ENCODE peak calls at places on chromosomes 3 and 15, in eight cellular contexts. One of them, this sample, is unnamed.

GRCh38 chr15:77251662-77252061 is 168.2 kb downstream of the PEAK1 start:
- DNase-seq in cardiac fibroblast: peak
- DNase-seq in fibroblast of mammary gland: peak
- DNase-seq in HCT116: no peak
- DNase-seq in A549: no peak
- DNase-seq in psoas muscle: no peak
- DNase-seq in GM20000: no peak
- DNase-seq in lower leg skin: no peak
- DNase-seq in this sample: peak

GRCh38 chr15:38991126-38991525 is 426.5 kb upstream of the RASGRP1 start:
- DNase-seq in cardiac fibroblast: peak
- DNase-seq in fibroblast of mammary gland: peak
- DNase-seq in HCT116: peak
- DNase-seq in A549: no peak
- DNase-seq in psoas muscle: no peak
- DNase-seq in GM20000: no peak
- DNase-seq in lower leg skin: no peak
- DNase-seq in this sample: no peak

GRCh38 chr3:87333393-87333892 is 57.1 kb upstream of the POU1F1 start:
- DNase-seq in cardiac fibroblast: peak
- DNase-seq in fibroblast of mammary gland: peak
- DNase-seq in HCT116: peak
- DNase-seq in A549: peak
- DNase-seq in psoas muscle: no peak
- DNase-seq in GM20000: no peak
- DNase-seq in lower leg skin: no peak
- DNase-seq in this sample: no peak

GRCh38 chr3:153138267-153139210 is 23.5 kb upstream of the RAP2B start:
- DNase-seq in cardiac fibroblast: peak
- DNase-seq in fibroblast of mammary gland: peak
- DNase-seq in HCT116: peak
- DNase-seq in A549: peak
- DNase-seq in psoas muscle: peak
- DNase-seq in GM20000: peak
- DNase-seq in lower leg skin: peak
- DNase-seq in this sample: no peak

GRCh38 chr15:36605626-36606263 is 26.3 kb downstream of the CDIN1 start:
- DNase-seq in cardiac fibroblast: peak
- DNase-seq in fibroblast of mammary gland: no peak
- DNase-seq in HCT116: no peak
- DNase-seq in A549: no peak
- DNase-seq in psoas muscle: no peak
- DNase-seq in GM20000: no peak
- DNase-seq in lower leg skin: no peak
- DNase-seq in this sample: no peak

GRCh38 chr3:195717416-195717815 is 3.4 kb upstream of the MUC20 start:
- DNase-seq in cardiac fibroblast: no peak
- DNase-seq in fibroblast of mammary gland: no peak
- DNase-seq in HCT116: no peak
- DNase-seq in A549: no peak
- DNase-seq in psoas muscle: no peak
- DNase-seq in GM20000: no peak
- DNase-seq in lower leg skin: no peak
- DNase-seq in this sample: no peak

GRCh38 chr3:196181127-196181546 is 30.1 kb downstream of the ZDHHC19 start:
- DNase-seq in cardiac fibroblast: no peak
- DNase-seq in fibroblast of mammary gland: no peak
- DNase-seq in HCT116: no peak
- DNase-seq in A549: no peak
- DNase-seq in psoas muscle: peak
- DNase-seq in GM20000: no peak
- DNase-seq in lower leg skin: no peak
- DNase-seq in this sample: no peak

GRCh38 chr3:142281474-142281873 is 56.1 kb upstream of the GK5 start:
- DNase-seq in cardiac fibroblast: no peak
- DNase-seq in fibroblast of mammary gland: peak
- DNase-seq in HCT116: no peak
- DNase-seq in A549: no peak
- DNase-seq in psoas muscle: no peak
- DNase-seq in GM20000: no peak
- DNase-seq in lower leg skin: no peak
- DNase-seq in this sample: no peak

DNA sequence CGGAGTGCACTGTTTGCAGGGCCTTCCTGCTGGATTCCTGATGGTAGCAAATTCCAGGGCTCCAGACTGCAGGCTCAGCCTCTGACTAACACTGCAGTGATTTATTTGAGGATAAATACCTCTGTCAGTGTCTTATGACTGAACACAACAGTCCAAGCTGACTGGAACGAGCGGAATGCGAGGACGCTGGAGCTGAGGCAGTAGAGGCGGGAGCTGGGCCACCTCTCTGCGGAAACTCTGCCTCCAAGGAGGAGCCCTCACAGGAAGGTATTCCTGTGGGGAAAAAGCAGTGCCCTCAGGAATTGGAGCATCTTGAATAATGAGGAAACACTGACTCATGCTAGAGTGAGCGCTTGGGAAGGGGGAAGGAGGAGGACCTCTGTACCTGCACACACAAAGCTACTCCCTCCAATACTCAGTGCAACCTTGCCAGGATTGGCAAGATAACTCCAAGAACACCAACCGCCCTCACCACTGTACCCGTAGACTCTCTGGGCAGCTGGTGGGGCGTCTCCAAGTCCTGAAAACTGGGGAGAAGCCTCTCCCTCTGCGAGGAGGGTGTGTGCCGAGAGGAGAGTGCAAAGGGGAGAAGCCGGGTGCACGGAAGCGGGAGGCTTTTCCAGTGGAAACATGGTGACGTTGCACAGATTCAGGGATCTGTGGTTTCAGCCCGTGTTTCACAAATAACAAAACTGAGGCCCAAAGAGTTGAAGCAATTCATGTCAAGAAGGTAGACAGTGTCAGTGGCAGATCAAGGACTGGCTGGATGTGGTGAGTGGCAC is 43.0 kb downstream of the VGLL4 start:
- DNase-seq in cardiac fibroblast: peak
- DNase-seq in fibroblast of mammary gland: peak
- DNase-seq in HCT116: peak
- DNase-seq in A549: peak
- DNase-seq in psoas muscle: peak
- DNase-seq in GM20000: no peak
- DNase-seq in lower leg skin: peak
- DNase-seq in this sample: peak
- TF ChIP-seq CTCF in cardiac fibroblast: no peak
- TF ChIP-seq CTCF in fibroblast of mammary gland: no peak
- TF ChIP-seq CTCF in HCT116: no peak
- TF ChIP-seq CTCF in A549: no peak
- TF ChIP-seq CTCF in psoas muscle: no peak
- TF ChIP-seq CTCF in GM20000: no peak
- TF ChIP-seq CTCF in lower leg skin: no peak
- TF ChIP-seq CTCF in this sample: no peak

GRCh38 chr15:85503151-85503797 is 122.9 kb downstream of the AKAP13 start:
- DNase-seq in cardiac fibroblast: no peak
- DNase-seq in fibroblast of mammary gland: no peak
- DNase-seq in HCT116: no peak
- DNase-seq in A549: no peak
- DNase-seq in psoas muscle: no peak
- DNase-seq in GM20000: no peak
- DNase-seq in lower leg skin: no peak
- DNase-seq in this sample: no peak

GRCh38 chr15:85500729-85501128 is 120.3 kb downstream of the AKAP13 start:
- DNase-seq in cardiac fibroblast: peak
- DNase-seq in fibroblast of mammary gland: no peak
- DNase-seq in HCT116: no peak
- DNase-seq in A549: no peak
- DNase-seq in psoas muscle: no peak
- DNase-seq in GM20000: no peak
- DNase-seq in lower leg skin: no peak
- DNase-seq in this sample: no peak

GRCh38 chr15:85501574-85501973 is 121.2 kb downstream of the AKAP13 start:
- DNase-seq in cardiac fibroblast: no peak
- DNase-seq in fibroblast of mammary gland: peak
- DNase-seq in HCT116: no peak
- DNase-seq in A549: no peak
- DNase-seq in psoas muscle: no peak
- DNase-seq in GM20000: no peak
- DNase-seq in lower leg skin: no peak
- DNase-seq in this sample: no peak

GRCh38 chr15:85507114-85507513 is 126.7 kb downstream of the AKAP13 start:
- DNase-seq in cardiac fibroblast: no peak
- DNase-seq in fibroblast of mammary gland: no peak
- DNase-seq in HCT116: no peak
- DNase-seq in A549: no peak
- DNase-seq in psoas muscle: no peak
- DNase-seq in GM20000: no peak
- DNase-seq in lower leg skin: no peak
- DNase-seq in this sample: no peak

DNA sequence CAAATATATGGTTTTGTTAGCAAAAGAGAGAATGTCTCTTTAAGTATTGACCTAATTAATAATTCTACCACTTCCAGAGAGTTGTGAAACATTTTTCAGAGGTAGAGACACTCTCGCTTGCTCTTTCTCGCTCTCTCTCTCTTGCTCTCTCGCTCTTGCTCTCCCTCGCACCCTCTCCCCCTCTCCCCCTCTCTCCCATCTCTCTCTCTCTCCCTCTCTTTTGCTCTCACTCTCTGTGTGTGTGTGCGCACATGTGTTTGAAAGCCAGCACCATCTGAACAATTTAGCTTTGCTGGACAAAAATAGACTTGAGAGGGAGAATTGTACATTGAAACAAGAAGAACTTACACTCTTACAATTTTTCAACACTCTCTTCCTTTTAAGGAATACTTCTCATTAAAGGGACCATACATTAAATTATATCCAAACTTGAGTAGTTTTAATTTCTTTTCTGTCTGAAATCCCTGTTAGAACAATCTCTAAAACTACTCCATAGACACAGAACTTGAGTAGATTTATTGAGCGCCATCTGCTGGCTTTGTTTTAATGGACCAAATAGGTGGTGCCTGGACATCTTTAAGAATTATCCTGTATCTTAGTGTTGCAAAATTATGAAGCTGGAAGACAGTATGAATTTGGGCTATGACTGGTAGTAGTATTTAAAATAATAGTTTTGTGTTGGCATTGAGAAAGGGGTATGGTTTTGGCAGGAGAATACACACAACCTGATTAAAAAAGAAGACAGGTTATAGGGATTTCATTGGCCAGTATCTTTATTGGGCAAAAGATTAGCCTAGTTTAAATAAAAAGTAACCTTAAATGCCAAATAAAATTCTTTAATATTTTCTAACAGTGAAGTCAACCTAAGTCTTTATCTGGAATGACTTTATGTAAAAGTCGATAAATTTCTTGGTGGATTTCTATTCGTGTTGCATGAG is 124.6 kb downstream of the AKAP13 start:
- DNase-seq in cardiac fibroblast: peak
- DNase-seq in fibroblast of mammary gland: peak
- DNase-seq in HCT116: peak
- DNase-seq in A549: peak
- DNase-seq in psoas muscle: no peak
- DNase-seq in GM20000: peak
- DNase-seq in lower leg skin: peak
- DNase-seq in this sample: peak
- TF ChIP-seq CTCF in cardiac fibroblast: peak
- TF ChIP-seq CTCF in fibroblast of mammary gland: peak
- TF ChIP-seq CTCF in HCT116: peak
- TF ChIP-seq CTCF in A549: peak
- TF ChIP-seq CTCF in psoas muscle: peak
- TF ChIP-seq CTCF in GM20000: peak
- TF ChIP-seq CTCF in lower leg skin: no peak
- TF ChIP-seq CTCF in this sample: peak

DNA sequence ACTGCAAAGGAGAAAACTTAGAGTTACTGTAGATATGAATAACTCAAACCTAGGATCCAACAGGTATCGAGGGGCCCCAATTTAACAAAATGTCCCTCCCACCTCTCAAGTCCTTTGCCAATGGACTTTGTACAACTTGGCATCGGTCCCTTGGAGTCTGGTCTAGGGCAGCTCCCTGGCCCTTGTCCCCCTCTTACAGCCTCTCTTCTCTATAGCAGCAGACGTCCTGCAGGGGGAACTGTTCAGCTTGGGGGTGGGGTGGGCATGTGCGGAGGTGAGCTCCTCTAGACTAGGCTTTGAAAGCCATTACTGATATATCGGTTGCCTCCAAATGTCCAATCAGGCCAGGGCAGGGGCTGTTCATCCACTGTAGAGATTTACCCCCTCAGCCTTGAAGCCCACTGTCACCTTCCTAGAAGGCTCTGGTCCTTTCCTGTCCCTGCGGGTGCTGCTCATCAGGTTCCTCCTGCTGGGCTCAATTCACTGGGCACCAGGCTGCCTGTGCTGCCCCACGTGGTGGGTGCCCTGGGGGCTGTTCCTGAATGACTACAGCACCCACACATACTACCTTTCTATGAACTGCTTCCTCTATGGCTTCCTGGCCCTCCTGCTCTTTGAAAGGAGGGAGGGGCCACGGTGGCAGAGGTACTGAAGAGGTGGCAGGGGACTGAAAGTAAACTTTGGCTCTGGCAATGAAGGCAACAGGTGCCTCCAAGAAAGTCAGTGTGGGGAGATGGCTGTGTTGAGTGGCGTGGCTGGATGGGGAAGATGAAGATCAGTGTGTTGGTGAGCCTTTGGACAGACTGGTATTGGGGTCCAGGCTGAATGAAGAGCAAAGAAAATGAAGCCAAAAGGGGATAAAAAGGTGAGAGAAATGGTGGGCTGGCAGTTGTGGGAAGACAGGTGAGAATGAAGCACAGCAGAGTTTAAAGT is 78.8 kb upstream of the MEX3B start:
- DNase-seq in cardiac fibroblast: no peak
- DNase-seq in fibroblast of mammary gland: no peak
- DNase-seq in HCT116: no peak
- DNase-seq in A549: no peak
- DNase-seq in psoas muscle: no peak
- DNase-seq in GM20000: no peak
- DNase-seq in lower leg skin: peak
- DNase-seq in this sample: no peak
- TF ChIP-seq CTCF in cardiac fibroblast: no peak
- TF ChIP-seq CTCF in fibroblast of mammary gland: no peak
- TF ChIP-seq CTCF in HCT116: peak
- TF ChIP-seq CTCF in A549: no peak
- TF ChIP-seq CTCF in psoas muscle: no peak
- TF ChIP-seq CTCF in GM20000: no peak
- TF ChIP-seq CTCF in lower leg skin: no peak
- TF ChIP-seq CTCF in this sample: no peak

GRCh38 chr3:46979958-46980497 is 562 bp downstream of the NBEAL2 start:
- DNase-seq in cardiac fibroblast: no peak
- DNase-seq in fibroblast of mammary gland: no peak
- DNase-seq in HCT116: no peak
- DNase-seq in A549: no peak
- DNase-seq in psoas muscle: peak
- DNase-seq in GM20000: no peak
- DNase-seq in lower leg skin: no peak
- DNase-seq in this sample: peak

GRCh38 chr3:46978381-46978780 is 1.1 kb upstream of the NBEAL2 start:
- DNase-seq in cardiac fibroblast: no peak
- DNase-seq in fibroblast of mammary gland: no peak
- DNase-seq in HCT116: no peak
- DNase-seq in A549: no peak
- DNase-seq in psoas muscle: peak
- DNase-seq in GM20000: no peak
- DNase-seq in lower leg skin: no peak
- DNase-seq in this sample: no peak

GRCh38 chr3:46977811-46978195 is 1.3 kb upstream of the CCDC12 start:
- DNase-seq in cardiac fibroblast: no peak
- DNase-seq in fibroblast of mammary gland: no peak
- DNase-seq in HCT116: no peak
- DNase-seq in A549: no peak
- DNase-seq in psoas muscle: peak
- DNase-seq in GM20000: no peak
- DNase-seq in lower leg skin: no peak
- DNase-seq in this sample: no peak

GRCh38 chr3:46976326-46977190 is at the start of gene CCDC12:
- DNase-seq in cardiac fibroblast: peak
- DNase-seq in fibroblast of mammary gland: peak
- DNase-seq in HCT116: peak
- DNase-seq in A549: peak
- DNase-seq in psoas muscle: peak
- DNase-seq in GM20000: peak
- DNase-seq in lower leg skin: peak
- DNase-seq in this sample: peak

DNA sequence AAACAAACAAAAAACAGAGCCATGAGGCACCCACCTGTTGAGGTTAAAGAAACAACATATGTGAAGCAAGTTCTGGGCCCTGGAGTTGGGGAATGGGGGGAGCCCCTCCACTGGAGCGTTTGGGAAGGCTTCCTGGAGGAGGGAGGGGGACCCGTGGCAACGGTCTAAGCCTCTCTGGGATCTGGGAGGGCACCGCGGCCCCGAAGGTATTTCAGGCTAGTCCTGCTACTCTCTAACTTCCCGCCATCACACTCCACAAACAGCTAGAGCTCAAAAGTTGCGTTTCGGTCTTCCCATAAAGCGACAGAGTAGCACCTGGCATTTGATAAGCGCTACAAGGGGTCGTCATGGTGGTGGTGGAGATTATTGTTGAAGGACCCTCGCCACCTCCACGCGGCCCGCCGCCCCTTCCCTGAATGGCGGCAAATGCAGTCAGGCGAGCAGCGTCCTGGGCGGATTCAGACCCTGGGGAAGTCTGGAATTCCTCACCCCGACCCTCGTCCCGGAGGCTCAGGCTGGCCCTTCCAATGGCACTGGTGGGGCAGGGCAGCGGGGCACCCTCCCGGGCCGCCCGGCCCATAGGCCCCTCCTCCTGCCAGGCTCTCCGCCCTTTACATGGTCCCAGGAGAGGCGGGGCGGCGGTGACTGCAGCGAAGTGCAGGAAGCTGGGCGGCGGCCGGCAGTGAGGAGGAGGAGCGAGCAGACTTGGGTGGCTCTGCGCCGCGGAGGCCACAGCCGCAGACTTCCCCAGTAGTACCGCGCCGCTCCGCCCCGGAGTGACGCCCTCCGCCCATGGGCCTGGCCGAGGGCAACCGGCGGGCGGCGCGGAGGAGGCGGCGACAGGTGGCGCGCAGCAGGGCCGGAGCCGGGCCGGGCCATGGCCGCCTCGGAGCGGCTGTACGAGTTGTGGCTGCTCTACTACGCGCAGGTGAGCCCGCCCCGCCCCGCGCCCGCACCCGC is at the start of gene NBEAL2:
- DNase-seq in cardiac fibroblast: peak
- DNase-seq in fibroblast of mammary gland: peak
- DNase-seq in HCT116: peak
- DNase-seq in A549: peak
- DNase-seq in psoas muscle: peak
- DNase-seq in GM20000: peak
- DNase-seq in lower leg skin: peak
- DNase-seq in this sample: peak
- TF ChIP-seq CTCF in cardiac fibroblast: no peak
- TF ChIP-seq CTCF in fibroblast of mammary gland: no peak
- TF ChIP-seq CTCF in HCT116: no peak
- TF ChIP-seq CTCF in A549: no peak
- TF ChIP-seq CTCF in psoas muscle: no peak
- TF ChIP-seq CTCF in GM20000: no peak
- TF ChIP-seq CTCF in lower leg skin: no peak
- TF ChIP-seq CTCF in this sample: no peak

This sample was measured in nephron progenitor cell.